ENCODE peak calls at places on chromosomes 7 and 10, in seven cellular contexts. B is ovary; Z is adrenal gland; X is CD8-positive, alpha-beta T cell; W is heart left ventricle; C is BE2C; U is astrocyte. L is an unnamed sample. For H3K4me1, the result is how much of the 10 kb centered on the place peaks cover.

GRCh38 chr10:92692085-92692671 is 2.4 kb downstream of the HHEX start:
- DNase-seq in U (no peak), Z (no peak), X (no peak), B (no peak), W (no peak), C (no peak), L (no peak)

GRCh38 chr7:141359740-141360413 is 191.3 kb upstream of the AGK start:
- DNase-seq in U (peak), X (no peak), Z (no peak), C (peak), W (no peak), B (no peak), L (no peak)

GRCh38 chr7:140458191-140458590 is 21.1 kb downstream of the MKRN1 start:
- DNase-seq in X (no peak), W (no peak), U (no peak), C (no peak), B (no peak), Z (no peak), L (no peak)

GRCh38 chr7:110943686-110944350 is 147.1 kb upstream of the LRRN3 start:
- DNase-seq in B (no peak), C (no peak), U (peak), X (no peak), W (no peak), Z (no peak), L (no peak)

GRCh38 chr7:18320971-18321567 is 174.5 kb upstream of the HDAC9 start:
- DNase-seq in Z (no peak), B (no peak), W (no peak), C (peak), U (peak), X (no peak), L (no peak)

GRCh38 chr10:3853547-3853989 is 68.6 kb upstream of the KLF6 start:
- DNase-seq in X (no peak), W (no peak), U (peak), C (no peak), B (no peak), Z (no peak), L (no peak)

GRCh38 chr10:968546-969199 is 19.6 kb upstream of the GTPBP4 start:
- DNase-seq in B (no peak), C (no peak), Z (peak), U (peak), X (no peak), W (no peak), L (no peak)

GRCh38 chr7:30930621-30931020 is 19.0 kb downstream of the AQP1 start:
- DNase-seq in C (peak), B (peak), U (no peak), Z (no peak), W (no peak), X (no peak), L (no peak)

GRCh38 chr7:101882595-101883564 is 65.5 kb downstream of the CUX1 start:
- DNase-seq in U (peak), B (peak), C (no peak), Z (peak), W (peak), X (no peak), L (peak)

GRCh38 chr10:11806706-11807105 is 16.4 kb upstream of the PROSER2 start:
- DNase-seq in C (no peak), B (no peak), Z (no peak), X (no peak), W (no peak), U (no peak), L (no peak)

GRCh38 chr7:84384417-84384816 is 189.8 kb upstream of the SEMA3A start:
- DNase-seq in Z (no peak), X (no peak), C (no peak), U (no peak), W (no peak), B (no peak), L (no peak)

GRCh38 chr10:3749011-3749410 is 36.0 kb downstream of the KLF6 start:
- DNase-seq in W (no peak), Z (no peak), C (no peak), B (no peak), X (no peak), U (no peak), L (no peak)

GRCh38 chr7:116544488-116544887 is 19.7 kb downstream of the CAV1 start:
- DNase-seq in Z (no peak), C (no peak), U (no peak), X (no peak), W (no peak), B (no peak), L (no peak)

GRCh38 chr10:104447899-104448298 is 94.3 kb downstream of the CFAP58 start:
- DNase-seq in C (no peak), U (no peak), Z (no peak), X (no peak), W (no peak), B (no peak), L (no peak)

GRCh38 chr7:50730459-50731400 is 52.0 kb downstream of the GRB10 start:
- DNase-seq in U (no peak), X (no peak), Z (peak), C (no peak), B (no peak), W (no peak), L (no peak)

GRCh38 chr10:132648072-132648855 is 110.7 kb downstream of the INPP5A start:
- DNase-seq in C (no peak), W (no peak), B (no peak), X (no peak), Z (no peak), U (no peak), L (no peak)

GRCh38 chr7:114356133-114356532 is 58.5 kb upstream of the FOXP2 start:
- DNase-seq in C (no peak), Z (no peak), X (no peak), U (peak), B (no peak), W (no peak), L (no peak)

GRCh38 chr7:37180828-37181549 is 267.7 kb downstream of the ELMO1 start:
- DNase-seq in B (no peak), C (no peak), Z (no peak), W (no peak), U (no peak), X (no peak), L (no peak)

GRCh38 chr7:148503900-148504487 is 86.6 kb upstream of the C7orf33 start:
- DNase-seq in C (no peak), U (peak), B (no peak), Z (no peak), W (no peak), X (peak), L (no peak)

GRCh38 chr7:151210087-151210854 is at the start of gene H2BK1:
- DNase-seq in B (no peak), U (no peak), Z (no peak), W (no peak), X (no peak), C (no peak), L (no peak)

GRCh38 chr10:79171504-79171903 is 102.7 kb downstream of the ZMIZ1 start:
- DNase-seq in B (no peak), X (no peak), U (no peak), Z (no peak), W (no peak), C (no peak), L (no peak)

GRCh38 chr10:89001024-89001423 is 10.4 kb downstream of the FAS start:
- DNase-seq in Z (no peak), C (no peak), W (no peak), B (no peak), U (no peak), X (no peak), L (no peak)

GRCh38 chr7:18225067-18225466 is 197.4 kb upstream of the PRPS1L1 start:
- DNase-seq in X (no peak), B (no peak), U (no peak), C (no peak), Z (no peak), W (no peak), L (no peak)

GRCh38 chr7:100897772-100898454 is 2.2 kb upstream of the ACHE start:
- DNase-seq in B (no peak), Z (no peak), C (no peak), U (no peak), X (no peak), W (peak), L (no peak)

GRCh38 chr10:60456053-60456452 is 66.4 kb upstream of the ANK3 start:
- DNase-seq in Z (no peak), W (no peak), X (no peak), B (no peak), C (no peak), U (peak), L (no peak)

GRCh38 chr10:50417906-50418697 is 166.8 kb upstream of the ASAH2 start:
- DNase-seq in U (peak), B (peak), W (peak), X (peak), Z (peak), C (peak), L (peak)

GRCh38 chr10:133129854-133130495 is 30.0 kb upstream of the KNDC1 start:
- DNase-seq in U (no peak), Z (no peak), W (no peak), X (no peak), B (peak), C (no peak), L (peak)

GRCh38 chr7:40761757-40762342 is 627.0 kb downstream of the SUGCT start:
- DNase-seq in Z (no peak), X (no peak), U (no peak), B (no peak), W (no peak), C (no peak), L (no peak)
- TF ChIP-seq CTCF in Z (no peak), X (no peak), U (no peak), B (no peak), W (no peak), C (peak), L (no peak)

GRCh38 chr10:13894412-13895093 is 307.8 kb downstream of the PRPF18 start:
- DNase-seq in X (no peak), C (no peak), Z (no peak), W (no peak), U (peak), B (no peak), L (no peak)
- H3K4me1 ChIP-seq in X (under half), C (under half), Z (under half), W (under half), U (under half), B (under half), L (under half)

DNA sequence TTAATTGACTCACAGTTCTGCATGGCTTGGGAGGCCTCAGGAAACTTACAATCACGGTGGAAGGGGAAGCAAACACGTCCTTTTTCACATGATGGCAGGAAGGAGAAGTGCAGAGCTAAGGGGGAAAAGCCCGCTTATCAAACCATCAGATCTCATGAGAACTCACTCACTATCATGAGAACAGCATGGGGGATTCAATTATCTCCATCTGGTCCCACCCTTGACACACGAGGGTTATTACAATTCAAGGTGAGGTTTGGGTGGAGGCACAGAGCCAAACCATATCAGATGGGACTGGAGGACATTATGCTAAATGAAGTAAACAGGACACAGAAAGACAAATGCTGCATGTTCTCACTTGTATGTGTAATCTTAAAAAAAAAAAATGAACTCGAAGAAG is 141.4 kb upstream of the HABP2 start:
- DNase-seq in W (no peak), X (no peak), Z (no peak), C (no peak), B (no peak), U (no peak), L (no peak)
- H3K4me3 ChIP-seq in W (no peak), X (no peak), Z (no peak), C (no peak), B (no peak), U (no peak), L (no peak)

GRCh38 chr7:79806161-79806734 is 328.4 kb upstream of the GNAI1 start:
- DNase-seq in Z (no peak), X (no peak), U (no peak), B (no peak), C (no peak), W (no peak), L (no peak)
- TF ChIP-seq CTCF in Z (no peak), X (no peak), U (peak), B (no peak), C (peak), W (no peak), L (no peak)

GRCh38 chr10:48468866-48469511 is 135.9 kb downstream of the ARHGAP22 start:
- DNase-seq in Z (no peak), C (no peak), U (no peak), B (no peak), W (no peak), X (no peak), L (no peak)

GRCh38 chr10:48467669-48468068 is 137.2 kb downstream of the ARHGAP22 start:
- DNase-seq in C (no peak), Z (no peak), W (no peak), U (no peak), B (no peak), X (no peak), L (no peak)

GRCh38 chr10:48466611-48467240 is 138.1 kb downstream of the ARHGAP22 start:
- DNase-seq in Z (no peak), C (no peak), W (no peak), U (no peak), B (no peak), X (no peak), L (no peak)

GRCh38 chr10:48469516-48470020 is 135.3 kb downstream of the ARHGAP22 start:
- DNase-seq in B (no peak), X (no peak), U (no peak), C (peak), Z (no peak), W (no peak), L (peak)

GRCh38 chr10:48468130-48468790 is 136.6 kb downstream of the ARHGAP22 start:
- DNase-seq in W (no peak), U (no peak), C (no peak), Z (no peak), X (no peak), B (no peak), L (no peak)
- H3K4me1 ChIP-seq in W (under half), U (under half), C (under half), Z (under half), X (under half), B (under half), L (under half)

GRCh38 chr10:52683776-52684175 is 88.8 kb downstream of the MBL2 start:
- DNase-seq in Z (no peak), W (no peak), U (no peak), C (no peak), B (no peak), X (no peak), L (no peak)

GRCh38 chr10:52688906-52689305 is 83.7 kb downstream of the MBL2 start:
- DNase-seq in B (no peak), X (no peak), C (no peak), W (no peak), U (no peak), Z (no peak), L (no peak)
- H3K4me3 ChIP-seq in B (no peak), X (no peak), C (no peak), W (no peak), U (no peak), Z (no peak), L (no peak)